ENCODE peak calls at places on chromosome 5, in four cellular contexts. One of them, this sample, is unnamed. For H3K4me1, the result is how much of the 10 kb centered on the place peaks cover.

GRCh38 chr5:107331882-107332281 is 338.9 kb downstream of the EFNA5 start:
- DNase-seq in HCT116: no peak
- DNase-seq in stomach: no peak
- DNase-seq in ovary: no peak
- DNase-seq in this sample: no peak

GRCh38 chr5:122870219-122870856 is 24.9 kb downstream of the SNX24 start:
- DNase-seq in HCT116: no peak
- DNase-seq in stomach: no peak
- DNase-seq in ovary: no peak
- DNase-seq in this sample: no peak

GRCh38 chr5:67015577-67016290 is 180.9 kb downstream of the CD180 start:
- DNase-seq in HCT116: no peak
- DNase-seq in stomach: no peak
- DNase-seq in ovary: no peak
- DNase-seq in this sample: no peak

GRCh38 chr5:33267741-33268140 is 173.0 kb upstream of the TARS1 start:
- DNase-seq in HCT116: no peak
- DNase-seq in stomach: no peak
- DNase-seq in ovary: no peak
- DNase-seq in this sample: no peak

GRCh38 chr5:73985145-73985544 is 359.1 kb downstream of the ARHGEF28 start:
- DNase-seq in HCT116: peak
- DNase-seq in stomach: no peak
- DNase-seq in ovary: no peak
- DNase-seq in this sample: peak

GRCh38 chr5:82413302-82414042 is 135.3 kb upstream of the RPS23 start:
- DNase-seq in HCT116: no peak
- DNase-seq in stomach: no peak
- DNase-seq in ovary: no peak
- DNase-seq in this sample: no peak

GRCh38 chr5:456351-457194 is 13.6 kb downstream of the EXOC3 start:
- DNase-seq in HCT116: no peak
- DNase-seq in stomach: peak
- DNase-seq in ovary: peak
- DNase-seq in this sample: no peak

GRCh38 chr5:57754616-57755015 is 272.0 kb upstream of the ACTBL2 start:
- DNase-seq in HCT116: no peak
- DNase-seq in stomach: no peak
- DNase-seq in ovary: no peak
- DNase-seq in this sample: no peak

GRCh38 chr5:115033861-115034260 is 135.8 kb downstream of the TRIM36 start:
- DNase-seq in HCT116: no peak
- DNase-seq in stomach: no peak
- DNase-seq in ovary: no peak
- DNase-seq in this sample: peak

GRCh38 chr5:16679863-16680262 is 63.1 kb upstream of the RETREG1 start:
- DNase-seq in HCT116: no peak
- DNase-seq in stomach: no peak
- DNase-seq in ovary: no peak
- DNase-seq in this sample: no peak

GRCh38 chr5:73411927-73412596 is 36.5 kb downstream of the FOXD1 start:
- DNase-seq in HCT116: no peak
- DNase-seq in stomach: no peak
- DNase-seq in ovary: no peak
- DNase-seq in this sample: no peak

GRCh38 chr5:123449424-123449823 is 26.2 kb upstream of the CEP120 start:
- DNase-seq in HCT116: no peak
- DNase-seq in stomach: no peak
- DNase-seq in ovary: no peak
- DNase-seq in this sample: no peak

GRCh38 chr5:58886315-58887207 is 303.7 kb downstream of the RAB3C start:
- DNase-seq in HCT116: peak
- DNase-seq in stomach: peak
- DNase-seq in ovary: peak
- DNase-seq in this sample: peak

GRCh38 chr5:56233230-56233629 is at the start of gene ANKRD55:
- DNase-seq in HCT116: no peak
- DNase-seq in stomach: no peak
- DNase-seq in ovary: no peak
- DNase-seq in this sample: no peak

GRCh38 chr5:173265433-173265832 is 30.4 kb upstream of the NKX2-5 start:
- DNase-seq in HCT116: no peak
- DNase-seq in stomach: no peak
- DNase-seq in ovary: no peak
- DNase-seq in this sample: peak

GRCh38 chr5:145829708-145830361 is 5.3 kb downstream of the PRELID2 start:
- DNase-seq in HCT116: no peak
- DNase-seq in stomach: no peak
- DNase-seq in ovary: no peak
- DNase-seq in this sample: no peak

GRCh38 chr5:73945505-73945904 is 319.5 kb downstream of the ARHGEF28 start:
- DNase-seq in HCT116: no peak
- DNase-seq in stomach: no peak
- DNase-seq in ovary: no peak
- DNase-seq in this sample: no peak

GRCh38 chr5:9605459-9605858 is 24.7 kb downstream of the TAS2R1 start:
- DNase-seq in HCT116: no peak
- DNase-seq in stomach: no peak
- DNase-seq in ovary: no peak
- DNase-seq in this sample: no peak

GRCh38 chr5:56838409-56839039 is 23.2 kb downstream of the MAP3K1 start:
- DNase-seq in HCT116: no peak
- DNase-seq in stomach: no peak
- DNase-seq in ovary: no peak
- DNase-seq in this sample: no peak

GRCh38 chr5:55172937-55173695 is at the start of gene CDC20B:
- DNase-seq in HCT116: no peak
- DNase-seq in stomach: peak
- DNase-seq in ovary: peak
- DNase-seq in this sample: peak

GRCh38 chr5:37606632-37607248 is 227.6 kb downstream of the WDR70 start:
- DNase-seq in HCT116: no peak
- DNase-seq in stomach: no peak
- DNase-seq in ovary: no peak
- DNase-seq in this sample: no peak

GRCh38 chr5:108727154-108727638 is 20.5 kb upstream of the FER start:
- DNase-seq in HCT116: no peak
- DNase-seq in stomach: no peak
- DNase-seq in ovary: no peak
- DNase-seq in this sample: peak

GRCh38 chr5:97801497-97801896 is 618.5 kb upstream of the RIOK2 start:
- DNase-seq in HCT116: no peak
- DNase-seq in stomach: no peak
- DNase-seq in ovary: no peak
- DNase-seq in this sample: no peak

GRCh38 chr5:143341807-143342570 is 61.5 kb downstream of the NR3C1 start:
- DNase-seq in HCT116: peak
- DNase-seq in stomach: no peak
- DNase-seq in ovary: no peak
- DNase-seq in this sample: no peak

GRCh38 chr5:17282283-17283120 is 65.1 kb downstream of the BASP1 start:
- DNase-seq in HCT116: no peak
- DNase-seq in stomach: no peak
- DNase-seq in ovary: no peak
- DNase-seq in this sample: no peak

GRCh38 chr5:19987594-19988345 is at the start of gene CDH18:
- DNase-seq in HCT116: no peak
- DNase-seq in stomach: peak
- DNase-seq in ovary: peak
- DNase-seq in this sample: peak

GRCh38 chr5:51669095-51669494 is 285.8 kb downstream of the ISL1 start:
- DNase-seq in HCT116: no peak
- DNase-seq in stomach: no peak
- DNase-seq in ovary: no peak
- DNase-seq in this sample: no peak

GRCh38 chr5:3027866-3028635 is 276.6 kb upstream of the IRX2 start:
- DNase-seq in HCT116: no peak
- DNase-seq in stomach: no peak
- DNase-seq in ovary: no peak
- DNase-seq in this sample: no peak

GRCh38 chr5:147830035-147830434 is 1.4 kb downstream of the SPINK1 start:
- DNase-seq in HCT116: no peak
- DNase-seq in stomach: no peak
- DNase-seq in ovary: no peak
- DNase-seq in this sample: no peak
- H3K4me3 ChIP-seq in HCT116: no peak
- H3K4me3 ChIP-seq in stomach: peak
- H3K4me3 ChIP-seq in ovary: no peak
- H3K4me3 ChIP-seq in this sample: no peak

DNA sequence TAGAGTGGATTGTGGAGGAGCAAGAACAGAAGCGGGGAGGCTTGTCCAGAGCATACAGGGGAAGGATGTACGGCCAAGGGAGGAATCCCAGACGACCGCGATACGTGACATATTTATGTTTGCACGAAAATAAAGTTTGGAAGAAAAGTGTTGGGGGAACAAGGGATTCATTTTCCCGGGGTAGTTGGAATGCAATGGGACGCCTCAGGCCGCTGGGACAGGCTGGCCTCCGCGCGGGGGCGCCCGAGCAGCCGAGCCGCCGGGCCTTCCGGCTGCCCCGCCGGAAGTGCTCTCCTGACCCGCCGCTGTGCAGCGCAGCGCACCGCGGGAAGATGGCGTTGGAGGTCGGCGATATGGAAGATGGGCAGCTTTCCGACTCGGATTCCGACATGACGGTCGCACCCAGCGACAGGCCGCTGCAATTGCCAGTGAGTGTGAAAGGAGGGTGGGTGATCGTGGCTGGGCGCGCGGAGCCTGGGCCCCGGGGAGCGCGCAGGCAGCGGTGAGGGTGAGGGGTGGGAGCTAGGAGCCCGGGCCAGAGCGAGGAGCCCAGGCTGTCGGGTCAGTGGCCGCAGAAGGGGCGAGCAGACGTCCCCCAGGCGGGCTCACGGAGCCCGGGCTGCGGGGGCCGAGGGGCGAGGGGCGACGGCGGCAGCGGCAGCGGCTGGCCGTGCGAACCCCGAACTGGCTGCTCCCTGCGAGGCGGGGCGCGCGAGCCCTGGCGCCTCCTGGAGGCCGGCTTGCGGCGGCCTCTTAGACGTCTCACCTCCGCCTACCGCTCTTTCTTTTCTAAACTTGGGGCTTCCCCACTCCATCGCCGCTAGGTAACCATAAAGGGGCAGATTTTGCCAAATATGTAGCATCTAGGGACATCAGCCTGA is at the start of gene PHAX:
- DNase-seq in HCT116: no peak
- DNase-seq in stomach: peak
- DNase-seq in ovary: peak
- DNase-seq in this sample: peak
- TF ChIP-seq POLR2A in HCT116: peak
- TF ChIP-seq POLR2A in stomach: no peak
- TF ChIP-seq POLR2A in ovary: peak
- TF ChIP-seq POLR2A in this sample: no peak

GRCh38 chr5:149544199-149544472 is 7.1 kb downstream of the CSNK1A1 start:
- DNase-seq in HCT116: no peak
- DNase-seq in stomach: no peak
- DNase-seq in ovary: no peak
- DNase-seq in this sample: no peak
- H3K4me1 ChIP-seq in HCT116: under half
- H3K4me1 ChIP-seq in stomach: half or more
- H3K4me1 ChIP-seq in ovary: under half
- H3K4me1 ChIP-seq in this sample: under half

GRCh38 chr5:157858527-157859226 is at the start of gene CLINT1:
- DNase-seq in HCT116: peak
- DNase-seq in stomach: peak
- DNase-seq in ovary: peak
- DNase-seq in this sample: peak
- H3K4me3 ChIP-seq in HCT116: peak
- H3K4me3 ChIP-seq in stomach: peak
- H3K4me3 ChIP-seq in ovary: peak
- H3K4me3 ChIP-seq in this sample: peak